ENCODE peak calls at places on chromosome 11, in four cellular contexts. U is neural crest cell, Q is HFFc6, Z is spleen. D is an unnamed sample.

GRCh38 chr11:92296138-92296515 is 71.5 kb downstream of the FAT3 start:
- DNase-seq in U (no peak), Q (peak), Z (no peak), D (no peak)

GRCh38 chr11:32531528-32531927 is 52.1 kb upstream of the EIF3M start:
- DNase-seq in U (no peak), Q (no peak), Z (no peak), D (no peak)

GRCh38 chr11:90235536-90235935 is 12.7 kb upstream of the CHORDC1 start:
- DNase-seq in U (no peak), Q (no peak), Z (no peak), D (no peak)

GRCh38 chr11:63872833-63873201 is 33.9 kb downstream of the MARK2 start:
- DNase-seq in U (no peak), Q (no peak), Z (no peak), D (no peak)

GRCh38 chr11:5285703-5286102 is 16.0 kb upstream of the HBE1 start:
- DNase-seq in U (no peak), Q (no peak), Z (no peak), D (no peak)

GRCh38 chr11:119990306-119991021 is 147.4 kb downstream of the TRIM29 start:
- DNase-seq in U (no peak), Q (no peak), Z (no peak), D (no peak)

GRCh38 chr11:2791521-2792375 is 92.0 kb upstream of the KCNQ1OT1 start:
- DNase-seq in U (no peak), Q (no peak), Z (peak), D (peak)

GRCh38 chr11:102446606-102447005 is 6.0 kb downstream of the TMEM123 start:
- DNase-seq in U (no peak), Q (peak), Z (no peak), D (no peak)

GRCh38 chr11:118619444-118620205 is 12.2 kb downstream of the PHLDB1 start:
- DNase-seq in U (no peak), Q (peak), Z (peak), D (no peak)

GRCh38 chr11:18393581-18394299 is 623 bp upstream of the LDHA start:
- DNase-seq in U (no peak), Q (no peak), Z (peak), D (no peak)

GRCh38 chr11:3983101-3983500 is 111.5 kb upstream of the RRM1 start:
- DNase-seq in U (no peak), Q (no peak), Z (no peak), D (no peak)
- TF ChIP-seq CTCF in U (no peak), Q (no peak), Z (no peak), D (no peak)

GRCh38 chr11:48207881-48208280 is 8.7 kb upstream of the OR4B1 start:
- DNase-seq in U (no peak), Q (no peak), Z (no peak), D (no peak)

GRCh38 chr11:48210052-48210451 is 6.6 kb upstream of the OR4B1 start:
- DNase-seq in U (no peak), Q (peak), Z (no peak), D (no peak)
- TF ChIP-seq CTCF in U (peak), Q (peak), Z (peak), D (peak)

GRCh38 chr11:68552542-68552941 is 92.0 kb downstream of the PPP6R3 start:
- DNase-seq in U (no peak), Q (no peak), Z (no peak), D (no peak)
- TF ChIP-seq CTCF in U (no peak), Q (no peak), Z (no peak), D (no peak)

GRCh38 chr11:12577746-12578644 is 96.2 kb upstream of the TEAD1 start:
- DNase-seq in U (no peak), Q (no peak), Z (no peak), D (no peak)
- TF ChIP-seq CTCF in U (peak), Q (peak), Z (no peak), D (peak)

DNA sequence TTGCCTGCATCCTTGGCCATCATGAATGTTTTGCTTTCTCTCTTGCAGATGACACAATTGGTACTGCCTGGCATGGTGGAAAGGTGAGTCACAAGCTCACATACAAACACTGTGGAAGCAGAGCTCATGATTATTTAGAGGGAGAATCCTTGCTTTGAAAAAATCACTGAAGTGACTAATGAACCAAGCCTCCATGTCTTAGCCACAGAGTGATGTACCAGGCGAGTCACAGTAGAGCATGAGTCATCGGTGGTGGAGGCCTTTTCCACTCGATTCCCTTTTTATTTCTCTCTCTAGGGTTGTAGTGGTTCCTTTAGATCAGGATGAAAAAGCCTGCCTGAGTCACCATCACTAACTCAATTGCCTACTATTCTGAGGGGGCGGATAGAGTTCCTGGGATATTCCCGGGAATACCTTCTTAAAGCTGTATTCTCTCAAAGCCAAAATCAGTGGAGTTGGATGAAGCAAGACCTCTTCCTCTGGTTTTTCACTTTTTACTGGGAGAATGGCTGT is 49.6 kb upstream of the ALKBH3 start:
- DNase-seq in U (no peak), Q (peak), Z (no peak), D (no peak)
- TF ChIP-seq CTCF in U (no peak), Q (no peak), Z (no peak), D (no peak)